ENCODE peak calls at places on chromosome 20, in ten cellular contexts. V, Z, H, J, N, T, I, L, B and U are unnamed samples.

GRCh38 chr20:23937303-23938117 is 51.1 kb downstream of the GGTLC1 start:
- DNase-seq in N (peak), L (peak), I (no peak), Z (peak), J (no peak), T (peak), H (peak), B (no peak), V (peak), U (peak)

GRCh38 chr20:58045579-58045978 is 182.9 kb downstream of the ANKRD60 start:
- DNase-seq in T (no peak), J (no peak), H (no peak), L (no peak), N (no peak), I (no peak), B (no peak), Z (no peak), V (no peak), U (no peak)

GRCh38 chr20:60232380-60232779 is 274.2 kb downstream of the CDH26 start:
- DNase-seq in Z (no peak), V (no peak), H (no peak), L (no peak), I (no peak), J (no peak), N (no peak), T (no peak), B (no peak), U (no peak)

GRCh38 chr20:57627339-57627738 is 7.1 kb upstream of the ZBP1 start:
- DNase-seq in N (no peak), H (no peak), I (no peak), J (no peak), Z (no peak), B (peak), L (no peak), V (no peak), T (no peak), U (no peak)

GRCh38 chr20:41330343-41330720 is 10.3 kb upstream of the LPIN3 start:
- DNase-seq in B (peak), Z (no peak), N (no peak), V (peak), T (no peak), H (no peak), J (peak), I (no peak), L (no peak), U (no peak)

GRCh38 chr20:32028647-32029372 is 18.6 kb downstream of the CCM2L start:
- DNase-seq in Z (no peak), I (no peak), H (no peak), N (no peak), V (no peak), J (no peak), L (no peak), B (no peak), T (no peak), U (no peak)

GRCh38 chr20:1566701-1567100 is 9.2 kb upstream of the SIRPD start:
- DNase-seq in H (no peak), T (no peak), N (peak), Z (no peak), L (no peak), V (peak), B (no peak), J (no peak), I (no peak), U (no peak)

GRCh38 chr20:11833825-11834224 is 83.9 kb upstream of the BTBD3 start:
- DNase-seq in N (no peak), B (no peak), T (no peak), I (no peak), J (no peak), V (no peak), L (no peak), Z (no peak), H (no peak), U (no peak)

GRCh38 chr20:59788811-59789210 is 144.6 kb downstream of the SYCP2 start:
- DNase-seq in Z (no peak), J (no peak), L (no peak), I (peak), N (no peak), H (no peak), V (no peak), T (no peak), B (no peak), U (no peak)

GRCh38 chr20:41339957-41340326 is 679 bp upstream of the LPIN3 start:
- DNase-seq in I (peak), V (peak), L (peak), B (peak), T (peak), J (peak), N (peak), Z (peak), H (peak), U (peak)

GRCh38 chr20:57661201-57662027 is 41.2 kb upstream of the ZBP1 start:
- DNase-seq in J (peak), H (peak), V (no peak), T (peak), B (peak), I (peak), Z (no peak), N (no peak), L (peak), U (no peak)

GRCh38 chr20:23356203-23356602 is 5.6 kb downstream of the NXT1 start:
- DNase-seq in Z (no peak), N (no peak), T (no peak), H (no peak), L (no peak), I (no peak), B (peak), J (no peak), V (no peak), U (no peak)

GRCh38 chr20:49381558-49382493 is 100.6 kb downstream of the KCNB1 start:
- DNase-seq in H (peak), V (peak), Z (no peak), N (peak), B (peak), T (peak), J (peak), L (peak), I (peak), U (peak)

GRCh38 chr20:33470457-33470856 is 19.4 kb upstream of the CBFA2T2 start:
- DNase-seq in J (no peak), L (no peak), T (no peak), B (no peak), I (no peak), N (no peak), H (no peak), V (no peak), Z (no peak), U (no peak)

GRCh38 chr20:9235518-9235917 is 166.6 kb downstream of the PLCB4 start:
- DNase-seq in N (peak), V (peak), T (no peak), L (no peak), J (no peak), Z (no peak), I (no peak), B (no peak), H (no peak), U (no peak)

GRCh38 chr20:25196701-25197120 is 1.2 kb downstream of the ENTPD6 start:
- DNase-seq in I (no peak), J (no peak), V (no peak), H (peak), Z (no peak), T (no peak), B (no peak), N (no peak), L (no peak), U (peak)

GRCh38 chr20:58142843-58143185 is 85.6 kb downstream of the ANKRD60 start:
- DNase-seq in H (no peak), J (peak), B (no peak), L (no peak), V (no peak), I (peak), N (no peak), Z (no peak), T (no peak), U (no peak)

GRCh38 chr20:13995841-13996240 is 525 bp downstream of the MACROD2 start:
- DNase-seq in T (peak), L (peak), B (peak), V (no peak), I (peak), J (peak), Z (peak), N (peak), H (peak), U (peak)

GRCh38 chr20:42308980-42309524 is 690.9 kb upstream of the CHD6 start:
- DNase-seq in V (no peak), L (no peak), J (no peak), H (no peak), Z (no peak), N (no peak), B (no peak), T (no peak), I (no peak), U (no peak)

GRCh38 chr20:48467622-48468021 is 360.2 kb downstream of the PREX1 start:
- DNase-seq in T (no peak), H (no peak), N (no peak), V (no peak), I (no peak), J (no peak), B (no peak), Z (no peak), L (no peak), U (peak)

GRCh38 chr20:10647909-10648308 is 25.9 kb downstream of the JAG1 start:
- DNase-seq in I (no peak), N (no peak), H (no peak), B (no peak), V (no peak), J (no peak), Z (no peak), T (peak), L (no peak), U (no peak)

GRCh38 chr20:10646886-10647420 is 26.8 kb downstream of the JAG1 start:
- DNase-seq in L (no peak), H (no peak), Z (no peak), V (no peak), J (no peak), N (no peak), I (no peak), T (peak), B (no peak), U (no peak)

GRCh38 chr20:10646006-10646405 is 27.8 kb downstream of the JAG1 start:
- DNase-seq in N (no peak), T (peak), Z (no peak), I (no peak), V (no peak), H (no peak), L (no peak), J (no peak), B (no peak), U (no peak)

GRCh38 chr20:10648651-10649050 is 25.1 kb downstream of the JAG1 start:
- DNase-seq in J (no peak), I (no peak), N (no peak), V (peak), T (peak), Z (no peak), L (no peak), H (no peak), B (no peak), U (no peak)

GRCh38 chr20:10647471-10647870 is 26.3 kb downstream of the JAG1 start:
- DNase-seq in L (no peak), I (no peak), B (no peak), Z (no peak), V (no peak), N (peak), J (peak), H (no peak), T (peak), U (no peak)
- TF ChIP-seq CTCF in L (peak), I (no peak), B (no peak), Z (no peak), V (no peak), N (peak), J (peak), H (no peak), T (no peak), U (no peak)

GRCh38 chr20:46875059-46875458 is 19.6 kb upstream of the EYA2 start:
- DNase-seq in B (no peak), I (no peak), L (no peak), H (no peak), V (no peak), N (peak), T (no peak), J (no peak), Z (no peak), U (no peak)

GRCh38 chr20:46883847-46884246 is 10.8 kb upstream of the EYA2 start:
- DNase-seq in H (no peak), Z (no peak), J (no peak), T (no peak), V (peak), L (no peak), I (no peak), N (no peak), B (no peak), U (no peak)

GRCh38 chr20:46879386-46879785 is 15.3 kb upstream of the EYA2 start:
- DNase-seq in B (no peak), N (no peak), H (no peak), I (no peak), V (no peak), J (no peak), L (no peak), T (no peak), Z (no peak), U (no peak)
- TF ChIP-seq CTCF in B (no peak), N (no peak), H (no peak), I (no peak), V (no peak), J (no peak), L (no peak), T (no peak), Z (no peak), U (no peak)

GRCh38 chr20:35277127-35277526 is 795 bp downstream of the MMP24OS start:
- DNase-seq in Z (no peak), V (no peak), N (no peak), B (peak), H (no peak), J (no peak), T (no peak), L (no peak), I (no peak), U (no peak)

GRCh38 chr20:35276408-35276807 is 1.5 kb downstream of the MMP24OS start:
- DNase-seq in H (no peak), J (no peak), N (no peak), L (no peak), T (no peak), B (no peak), Z (no peak), I (no peak), V (no peak), U (no peak)

GRCh38 chr20:35279040-35279439 is 1.1 kb upstream of the MMP24OS start:
- DNase-seq in Z (no peak), H (peak), J (no peak), N (no peak), L (no peak), T (no peak), I (no peak), V (peak), B (peak), U (no peak)

GRCh38 chr20:35279533-35280174 is 1.7 kb upstream of the MMP24OS start:
- DNase-seq in B (no peak), V (no peak), Z (no peak), H (no peak), L (no peak), N (no peak), T (no peak), J (no peak), I (no peak), U (no peak)

DNA sequence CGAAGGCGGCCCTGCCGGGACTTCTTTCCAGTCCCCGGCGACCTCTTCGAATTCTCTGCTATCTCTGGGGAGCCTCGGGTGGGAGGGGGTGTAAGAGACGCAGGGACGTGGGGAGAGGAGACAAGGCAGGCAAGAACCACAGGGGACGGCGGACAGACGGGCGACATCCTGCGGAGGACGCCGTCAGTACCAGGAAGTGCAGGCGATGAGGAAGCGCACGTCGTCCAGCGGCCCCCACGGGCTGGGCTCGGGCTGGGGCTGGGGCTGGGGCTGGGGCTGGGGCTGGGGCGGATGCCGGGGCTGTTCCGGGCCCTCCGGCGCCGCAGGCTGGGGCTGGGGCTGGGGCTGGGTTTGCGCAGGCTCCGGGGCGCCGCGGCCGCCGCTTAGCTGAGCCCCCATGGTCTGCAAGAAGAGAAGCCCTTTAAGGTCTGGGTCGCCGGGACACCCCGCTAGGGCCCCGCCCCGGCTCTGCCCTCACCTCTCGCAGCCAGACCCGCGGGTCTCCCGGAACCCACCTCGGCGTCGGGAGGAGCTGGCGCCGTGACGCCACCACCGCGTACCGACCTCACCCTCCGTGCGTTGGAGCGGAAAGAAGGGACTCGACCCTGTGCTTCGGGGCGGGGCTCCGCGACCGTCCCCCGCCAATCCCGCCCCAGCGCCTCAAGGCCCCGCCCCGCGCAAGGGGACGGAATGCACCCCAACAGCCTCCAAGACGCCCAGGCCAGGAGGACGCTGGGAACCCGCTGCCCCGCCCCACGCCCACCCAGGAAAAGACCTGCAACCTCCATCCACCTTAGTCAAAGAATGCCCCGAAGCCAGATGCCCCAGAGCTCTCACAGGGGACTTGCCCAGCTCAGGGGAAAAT is at the start of gene MMP24OS:
- DNase-seq in J (peak), Z (peak), H (peak), V (peak), I (peak), T (peak), L (peak), B (peak), N (peak), U (peak)
- TF ChIP-seq CTCF in J (no peak), Z (no peak), H (no peak), V (peak), I (no peak), T (no peak), L (no peak), B (no peak), N (peak), U (peak)

GRCh38 chr20:36663026-36663425 is 17.0 kb upstream of the SLA2 start:
- DNase-seq in H (no peak), B (no peak), Z (no peak), L (no peak), T (no peak), I (no peak), J (no peak), V (no peak), N (no peak), U (no peak)

GRCh38 chr20:36670665-36671357 is 24.8 kb upstream of the SLA2 start:
- DNase-seq in V (no peak), T (no peak), Z (no peak), H (no peak), L (no peak), I (no peak), B (no peak), N (no peak), J (no peak), U (no peak)

DNA sequence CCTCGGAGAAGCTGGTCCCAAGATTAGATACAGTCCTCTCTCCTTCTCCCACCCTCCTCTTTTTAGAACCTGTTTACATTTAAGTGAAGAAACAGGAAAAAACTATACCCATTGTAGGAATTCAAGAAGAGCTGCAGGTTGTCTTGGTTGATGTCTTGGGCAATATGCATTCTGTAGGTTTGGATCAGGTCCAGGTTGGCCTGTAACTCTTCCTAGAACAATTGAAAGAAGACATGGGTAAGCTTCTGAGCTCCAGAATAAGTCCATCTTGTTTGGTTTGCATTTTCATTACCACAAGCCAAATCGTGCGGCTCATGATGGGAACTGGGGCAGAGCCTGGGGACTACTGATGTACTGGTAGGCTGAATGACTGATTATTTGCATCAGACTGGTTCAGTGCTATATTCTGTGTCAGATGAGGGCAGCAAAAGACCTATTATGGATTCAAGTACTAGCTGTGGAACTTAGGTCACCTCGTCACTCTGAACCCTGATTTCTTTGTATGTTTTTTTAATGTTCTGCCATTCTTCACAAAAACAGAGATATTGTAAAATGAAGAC is 20.3 kb upstream of the SLA2 start:
- DNase-seq in H (no peak), T (no peak), B (no peak), N (peak), V (peak), I (no peak), Z (no peak), J (no peak), L (no peak), U (no peak)
- TF ChIP-seq CTCF in H (no peak), T (no peak), B (no peak), N (no peak), V (peak), I (no peak), Z (no peak), J (peak), L (no peak), U (no peak)

GRCh38 chr20:38435555-38435939 is 419 bp upstream of the SNHG17 start:
- DNase-seq in T (no peak), V (peak), B (no peak), Z (no peak), H (no peak), J (no peak), L (no peak), N (peak), I (no peak), U (no peak)
- TF ChIP-seq CTCF in T (no peak), V (no peak), B (no peak), Z (peak), H (no peak), J (no peak), L (no peak), N (no peak), I (no peak), U (no peak)

GRCh38 chr20:44056010-44056698 is 130.8 kb downstream of the JPH2 start:
- DNase-seq in L (peak), Z (peak), N (peak), V (no peak), B (no peak), J (peak), I (peak), T (peak), H (no peak), U (peak)
- TF ChIP-seq CTCF in L (peak), Z (peak), N (peak), V (peak), B (peak), J (peak), I (no peak), T (peak), H (no peak), U (peak)

GRCh38 chr20:62553838-62554161 is 78.0 kb upstream of the GATA5 start:
- DNase-seq in T (no peak), B (no peak), Z (no peak), L (no peak), N (no peak), I (no peak), J (no peak), H (no peak), V (no peak), U (no peak)

GRCh38 chr20:62554214-62554897 is 78.6 kb upstream of the GATA5 start:
- DNase-seq in N (no peak), V (no peak), H (no peak), J (no peak), Z (no peak), I (no peak), T (no peak), L (no peak), B (no peak), U (no peak)

GRCh38 chr20:62551408-62552323 is 75.9 kb upstream of the GATA5 start:
- DNase-seq in B (no peak), H (no peak), I (no peak), Z (no peak), L (no peak), T (no peak), J (no peak), V (no peak), N (no peak), U (no peak)

GRCh38 chr20:62552613-62553012 is 76.8 kb upstream of the GATA5 start:
- DNase-seq in H (no peak), N (no peak), I (no peak), T (no peak), L (no peak), J (no peak), V (no peak), B (no peak), Z (no peak), U (no peak)

GRCh38 chr20:62553136-62553837 is 77.5 kb upstream of the GATA5 start:
- DNase-seq in N (no peak), B (no peak), T (no peak), H (no peak), J (no peak), Z (no peak), I (no peak), V (no peak), L (no peak), U (no peak)
- TF ChIP-seq CTCF in N (peak), B (no peak), T (no peak), H (no peak), J (no peak), Z (no peak), I (peak), V (no peak), L (no peak), U (peak)